ENCODE peak calls at places on chromosomes 2 and 18, in four cellular contexts. One of them, this sample, is unnamed.

GRCh38 chr2:30756051-30756719 is 51.1 kb downstream of the CAPN13 start:
- DNase-seq in tibial nerve: no peak
- DNase-seq in AG04450: no peak
- DNase-seq in hepatic stellate cell: peak
- DNase-seq in this sample: no peak

GRCh38 chr18:60471652-60472051 is 99.1 kb upstream of the MC4R start:
- DNase-seq in tibial nerve: no peak
- DNase-seq in AG04450: no peak
- DNase-seq in hepatic stellate cell: no peak
- DNase-seq in this sample: no peak

GRCh38 chr18:10040287-10041011 is 126.6 kb downstream of the VAPA start:
- DNase-seq in tibial nerve: no peak
- DNase-seq in AG04450: no peak
- DNase-seq in hepatic stellate cell: no peak
- DNase-seq in this sample: no peak

GRCh38 chr2:2837768-2838547 is 506.9 kb upstream of the MYT1L start:
- DNase-seq in tibial nerve: no peak
- DNase-seq in AG04450: no peak
- DNase-seq in hepatic stellate cell: no peak
- DNase-seq in this sample: no peak

GRCh38 chr2:176079851-176080539 is 3.8 kb downstream of the EVX2 start:
- DNase-seq in tibial nerve: no peak
- DNase-seq in AG04450: no peak
- DNase-seq in hepatic stellate cell: no peak
- DNase-seq in this sample: peak

GRCh38 chr2:178263159-178263860 is 69.0 kb downstream of the OSBPL6 start:
- DNase-seq in tibial nerve: no peak
- DNase-seq in AG04450: no peak
- DNase-seq in hepatic stellate cell: no peak
- DNase-seq in this sample: no peak

GRCh38 chr2:236590846-236591245 is 21.2 kb downstream of the ACKR3 start:
- DNase-seq in tibial nerve: no peak
- DNase-seq in AG04450: no peak
- DNase-seq in hepatic stellate cell: no peak
- DNase-seq in this sample: no peak

GRCh38 chr2:33665039-33665438 is 65.9 kb upstream of the FAM98A start:
- DNase-seq in tibial nerve: no peak
- DNase-seq in AG04450: no peak
- DNase-seq in hepatic stellate cell: no peak
- DNase-seq in this sample: no peak

GRCh38 chr2:8432712-8433336 is 249.0 kb upstream of the ID2 start:
- DNase-seq in tibial nerve: no peak
- DNase-seq in AG04450: no peak
- DNase-seq in hepatic stellate cell: no peak
- DNase-seq in this sample: no peak

GRCh38 chr2:119402645-119403560 is 28.8 kb upstream of the TMEM37 start:
- DNase-seq in tibial nerve: no peak
- DNase-seq in AG04450: no peak
- DNase-seq in hepatic stellate cell: no peak
- DNase-seq in this sample: no peak

GRCh38 chr2:151766421-151767153 is 32.3 kb upstream of the NEB start:
- DNase-seq in tibial nerve: no peak
- DNase-seq in AG04450: no peak
- DNase-seq in hepatic stellate cell: no peak
- DNase-seq in this sample: no peak

GRCh38 chr18:58253871-58254270 is 209.8 kb downstream of the NEDD4L start:
- DNase-seq in tibial nerve: no peak
- DNase-seq in AG04450: no peak
- DNase-seq in hepatic stellate cell: no peak
- DNase-seq in this sample: no peak

GRCh38 chr2:65383571-65384488 is 48.6 kb downstream of the SPRED2 start:
- DNase-seq in tibial nerve: no peak
- DNase-seq in AG04450: no peak
- DNase-seq in hepatic stellate cell: no peak
- DNase-seq in this sample: no peak

This sample was measured in MG63.